ENCODE peak calls at places on chromosome 15, in four cellular contexts. One of them, this sample, is unnamed.

GRCh38 chr15:61301701-61302100 is 72.6 kb upstream of the RORA start:
- DNase-seq in NCI-H460: no peak
- DNase-seq in vagina: no peak
- DNase-seq in activated CD4-positive, alpha-beta T cell treated with anti-CD3 and anti-CD28 coated beads for 24 hours: no peak
- DNase-seq in this sample: no peak

GRCh38 chr15:65195542-65196026 is 10.4 kb upstream of the CLPX start:
- DNase-seq in vagina: no peak
- DNase-seq in activated CD4-positive, alpha-beta T cell treated with anti-CD3 and anti-CD28 coated beads for 24 hours: no peak
- DNase-seq in NCI-H460: no peak
- DNase-seq in this sample: no peak

GRCh38 chr15:64622410-64623260 is 152.8 kb downstream of the RBPMS2 start:
- DNase-seq in NCI-H460: no peak
- DNase-seq in activated CD4-positive, alpha-beta T cell treated with anti-CD3 and anti-CD28 coated beads for 24 hours: no peak
- DNase-seq in vagina: no peak
- DNase-seq in this sample: peak

GRCh38 chr15:85592148-85592547 is 202.6 kb downstream of the KLHL25 start:
- DNase-seq in activated CD4-positive, alpha-beta T cell treated with anti-CD3 and anti-CD28 coated beads for 24 hours: no peak
- DNase-seq in NCI-H460: peak
- DNase-seq in vagina: no peak
- DNase-seq in this sample: no peak

GRCh38 chr15:101255615-101256350 is 3.9 kb upstream of the CHSY1 start:
- DNase-seq in activated CD4-positive, alpha-beta T cell treated with anti-CD3 and anti-CD28 coated beads for 24 hours: no peak
- DNase-seq in NCI-H460: no peak
- DNase-seq in vagina: no peak
- DNase-seq in this sample: no peak

GRCh38 chr15:82858932-82859331 is 49.5 kb downstream of the WHAMM start:
- DNase-seq in NCI-H460: no peak
- DNase-seq in vagina: no peak
- DNase-seq in activated CD4-positive, alpha-beta T cell treated with anti-CD3 and anti-CD28 coated beads for 24 hours: no peak
- DNase-seq in this sample: no peak

GRCh38 chr15:25242957-25243799 is 195.6 kb downstream of the UBE3A start:
- DNase-seq in activated CD4-positive, alpha-beta T cell treated with anti-CD3 and anti-CD28 coated beads for 24 hours: no peak
- DNase-seq in NCI-H460: no peak
- DNase-seq in vagina: no peak
- DNase-seq in this sample: no peak

GRCh38 chr15:68497206-68497910 is 65.4 kb upstream of the ITGA11 start:
- DNase-seq in vagina: no peak
- DNase-seq in activated CD4-positive, alpha-beta T cell treated with anti-CD3 and anti-CD28 coated beads for 24 hours: no peak
- DNase-seq in NCI-H460: no peak
- DNase-seq in this sample: no peak

GRCh38 chr15:59713177-59713576 is 24.1 kb upstream of the BNIP2 start:
- DNase-seq in NCI-H460: no peak
- DNase-seq in activated CD4-positive, alpha-beta T cell treated with anti-CD3 and anti-CD28 coated beads for 24 hours: no peak
- DNase-seq in vagina: no peak
- DNase-seq in this sample: no peak

GRCh38 chr15:84034831-84035753 is 200.5 kb upstream of the GOLGA6L4 start:
- DNase-seq in vagina: no peak
- DNase-seq in activated CD4-positive, alpha-beta T cell treated with anti-CD3 and anti-CD28 coated beads for 24 hours: no peak
- DNase-seq in NCI-H460: no peak
- DNase-seq in this sample: no peak

GRCh38 chr15:48402778-48403177 is 71.5 kb downstream of the DUT start:
- DNase-seq in activated CD4-positive, alpha-beta T cell treated with anti-CD3 and anti-CD28 coated beads for 24 hours: no peak
- DNase-seq in vagina: peak
- DNase-seq in NCI-H460: no peak
- DNase-seq in this sample: no peak

GRCh38 chr15:81023483-81024264 is 23.0 kb downstream of the TLNRD1 start:
- DNase-seq in vagina: no peak
- DNase-seq in activated CD4-positive, alpha-beta T cell treated with anti-CD3 and anti-CD28 coated beads for 24 hours: no peak
- DNase-seq in NCI-H460: no peak
- DNase-seq in this sample: no peak

GRCh38 chr15:101262551-101262950 is 10.7 kb upstream of the CHSY1 start:
- DNase-seq in NCI-H460: no peak
- DNase-seq in vagina: no peak
- DNase-seq in activated CD4-positive, alpha-beta T cell treated with anti-CD3 and anti-CD28 coated beads for 24 hours: no peak
- DNase-seq in this sample: no peak

GRCh38 chr15:62115847-62116246 is 49.1 kb downstream of the C2CD4A start:
- DNase-seq in NCI-H460: no peak
- DNase-seq in vagina: no peak
- DNase-seq in activated CD4-positive, alpha-beta T cell treated with anti-CD3 and anti-CD28 coated beads for 24 hours: no peak
- DNase-seq in this sample: no peak

GRCh38 chr15:79185199-79185598 is 94.6 kb upstream of the RASGRF1 start:
- DNase-seq in NCI-H460: no peak
- DNase-seq in activated CD4-positive, alpha-beta T cell treated with anti-CD3 and anti-CD28 coated beads for 24 hours: no peak
- DNase-seq in vagina: no peak
- DNase-seq in this sample: peak

This sample was measured in activated CD8-positive, alpha-beta T cell treated with anti-CD3 and anti-CD28 coated beads, Interleukin-2, amount 10 ng/mL, durations not matched to agents 7 days and 5 days.